ENCODE peak calls at places on chromosomes 1 and 21, in seven cellular contexts. One of them, this sample, is unnamed.

GRCh38 chr21:45370575-45370974 is 34.4 kb upstream of the COL18A1 start:
- DNase-seq in Panc1: no peak
- DNase-seq in GM12878: no peak
- DNase-seq in SK-N-SH: no peak
- DNase-seq in HepG2: no peak
- DNase-seq in H1: no peak
- DNase-seq in HCT116: no peak
- DNase-seq in this sample: no peak

GRCh38 chr1:45035631-45036301 is 23.7 kb downstream of the UROD start:
- DNase-seq in GM12878: no peak
- DNase-seq in Panc1: no peak
- DNase-seq in SK-N-SH: no peak
- DNase-seq in HCT116: no peak
- DNase-seq in HepG2: no peak
- DNase-seq in H1: no peak
- DNase-seq in this sample: peak

GRCh38 chr1:1380860-1381259 is 5.9 kb upstream of the AURKAIP1 start:
- DNase-seq in HCT116: no peak
- DNase-seq in SK-N-SH: no peak
- DNase-seq in H1: no peak
- DNase-seq in HepG2: no peak
- DNase-seq in GM12878: no peak
- DNase-seq in Panc1: no peak
- DNase-seq in this sample: no peak

GRCh38 chr1:159196543-159196942 is 8.1 kb upstream of the ACKR1 start:
- DNase-seq in HCT116: no peak
- DNase-seq in GM12878: no peak
- DNase-seq in HepG2: no peak
- DNase-seq in H1: no peak
- DNase-seq in SK-N-SH: no peak
- DNase-seq in Panc1: no peak
- DNase-seq in this sample: no peak

GRCh38 chr1:38037481-38037939 is 9.1 kb downstream of the POU3F1 start:
- DNase-seq in GM12878: no peak
- DNase-seq in HCT116: no peak
- DNase-seq in Panc1: no peak
- DNase-seq in SK-N-SH: peak
- DNase-seq in H1: no peak
- DNase-seq in HepG2: no peak
- DNase-seq in this sample: peak

GRCh38 chr1:220922951-220923350 is 43.7 kb downstream of the HLX start:
- DNase-seq in H1: no peak
- DNase-seq in SK-N-SH: no peak
- DNase-seq in HCT116: no peak
- DNase-seq in Panc1: no peak
- DNase-seq in HepG2: no peak
- DNase-seq in GM12878: no peak
- DNase-seq in this sample: no peak

GRCh38 chr1:209218113-209218512 is 365.4 kb upstream of the CAMK1G start:
- DNase-seq in Panc1: no peak
- DNase-seq in GM12878: no peak
- DNase-seq in H1: no peak
- DNase-seq in HCT116: no peak
- DNase-seq in HepG2: no peak
- DNase-seq in SK-N-SH: no peak
- DNase-seq in this sample: no peak

GRCh38 chr1:8133190-8133589 is 107.1 kb upstream of the ERRFI1 start:
- DNase-seq in HepG2: no peak
- DNase-seq in Panc1: no peak
- DNase-seq in GM12878: no peak
- DNase-seq in H1: no peak
- DNase-seq in HCT116: no peak
- DNase-seq in SK-N-SH: no peak
- DNase-seq in this sample: no peak

GRCh38 chr1:167054946-167055630 is 35.1 kb downstream of the GPA33 start:
- DNase-seq in GM12878: no peak
- DNase-seq in H1: no peak
- DNase-seq in SK-N-SH: no peak
- DNase-seq in Panc1: no peak
- DNase-seq in HCT116: no peak
- DNase-seq in HepG2: no peak
- DNase-seq in this sample: no peak

GRCh38 chr1:3327936-3328590 is 126.4 kb upstream of the ARHGEF16 start:
- DNase-seq in SK-N-SH: no peak
- DNase-seq in H1: no peak
- DNase-seq in HCT116: no peak
- DNase-seq in Panc1: no peak
- DNase-seq in GM12878: no peak
- DNase-seq in HepG2: peak
- DNase-seq in this sample: no peak

GRCh38 chr1:37474697-37475379 is 458 bp downstream of the ZC3H12A start:
- DNase-seq in Panc1: no peak
- DNase-seq in GM12878: no peak
- DNase-seq in SK-N-SH: no peak
- DNase-seq in HCT116: no peak
- DNase-seq in HepG2: no peak
- DNase-seq in H1: no peak
- DNase-seq in this sample: no peak

GRCh38 chr1:61318319-61319125 is 236.2 kb downstream of the NFIA start:
- DNase-seq in H1: no peak
- DNase-seq in GM12878: peak
- DNase-seq in SK-N-SH: no peak
- DNase-seq in HepG2: no peak
- DNase-seq in HCT116: no peak
- DNase-seq in Panc1: no peak
- DNase-seq in this sample: no peak

GRCh38 chr1:93615201-93616150 is 66.2 kb downstream of the BCAR3 start:
- DNase-seq in GM12878: peak
- DNase-seq in HCT116: no peak
- DNase-seq in SK-N-SH: no peak
- DNase-seq in Panc1: no peak
- DNase-seq in H1: no peak
- DNase-seq in HepG2: peak
- DNase-seq in this sample: peak

GRCh38 chr1:3222042-3222692 is 153.2 kb downstream of the PRDM16 start:
- DNase-seq in Panc1: no peak
- DNase-seq in HCT116: no peak
- DNase-seq in HepG2: peak
- DNase-seq in GM12878: no peak
- DNase-seq in SK-N-SH: no peak
- DNase-seq in H1: no peak
- DNase-seq in this sample: no peak

GRCh38 chr1:201708085-201708512 is 120.9 kb upstream of the IPO9 start:
- DNase-seq in Panc1: no peak
- DNase-seq in SK-N-SH: no peak
- DNase-seq in H1: no peak
- DNase-seq in HepG2: no peak
- DNase-seq in HCT116: no peak
- DNase-seq in GM12878: no peak
- DNase-seq in this sample: no peak

GRCh38 chr1:66767590-66767989 is 15.3 kb downstream of the DYNLT5 start:
- DNase-seq in HepG2: no peak
- DNase-seq in GM12878: no peak
- DNase-seq in H1: no peak
- DNase-seq in SK-N-SH: no peak
- DNase-seq in Panc1: no peak
- DNase-seq in HCT116: no peak
- DNase-seq in this sample: no peak

GRCh38 chr1:66761273-66761672 is 9.0 kb downstream of the DYNLT5 start:
- DNase-seq in HCT116: no peak
- DNase-seq in H1: no peak
- DNase-seq in Panc1: no peak
- DNase-seq in HepG2: no peak
- DNase-seq in SK-N-SH: no peak
- DNase-seq in GM12878: no peak
- DNase-seq in this sample: no peak

GRCh38 chr1:66768935-66769334 is 16.7 kb downstream of the DYNLT5 start:
- DNase-seq in HepG2: no peak
- DNase-seq in SK-N-SH: no peak
- DNase-seq in HCT116: no peak
- DNase-seq in H1: no peak
- DNase-seq in Panc1: no peak
- DNase-seq in GM12878: no peak
- DNase-seq in this sample: no peak

GRCh38 chr1:66760506-66760905 is 8.2 kb downstream of the DYNLT5 start:
- DNase-seq in SK-N-SH: no peak
- DNase-seq in HCT116: no peak
- DNase-seq in GM12878: no peak
- DNase-seq in H1: no peak
- DNase-seq in Panc1: no peak
- DNase-seq in HepG2: no peak
- DNase-seq in this sample: no peak

DNA sequence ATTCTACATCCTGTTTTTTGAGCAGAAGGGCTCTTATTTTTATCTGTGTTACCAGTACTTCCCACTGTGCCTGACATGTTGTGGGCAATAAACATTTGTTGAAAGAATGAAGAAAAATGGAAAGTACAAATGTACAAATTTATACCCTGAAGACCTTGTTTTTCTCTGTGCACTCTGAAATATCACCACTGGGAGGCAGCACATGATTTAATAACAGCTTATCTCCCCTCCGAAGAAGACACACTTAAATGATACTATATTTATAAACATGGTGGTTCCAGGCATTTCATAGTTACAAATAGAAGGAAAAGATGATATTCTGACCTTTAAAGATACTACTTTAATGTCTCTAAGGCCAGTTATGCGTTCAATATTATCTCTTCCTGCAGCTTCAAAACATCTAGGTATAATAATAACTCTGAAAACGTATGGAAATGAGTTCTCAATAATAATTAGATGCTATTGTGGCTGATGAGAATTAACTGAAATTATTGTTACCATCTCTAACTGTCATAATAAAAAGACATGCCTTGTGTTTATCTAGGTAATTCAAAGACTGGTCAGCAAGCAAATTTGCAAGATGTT is 12.8 kb downstream of the DYNLT5 start:
- DNase-seq in GM12878: no peak
- DNase-seq in SK-N-SH: peak
- DNase-seq in HepG2: peak
- DNase-seq in Panc1: peak
- DNase-seq in H1: no peak
- DNase-seq in HCT116: peak
- DNase-seq in this sample: peak
- TF ChIP-seq SIN3A in GM12878: no peak
- TF ChIP-seq SIN3A in SK-N-SH: no peak
- TF ChIP-seq SIN3A in HepG2: no peak
- TF ChIP-seq SIN3A in Panc1: no peak
- TF ChIP-seq SIN3A in H1: no peak
- TF ChIP-seq SIN3A in HCT116: no peak
- TF ChIP-seq SIN3A in this sample: no peak

GRCh38 chr1:40756523-40756922 is 27.1 kb upstream of the KCNQ4 start:
- DNase-seq in HepG2: no peak
- DNase-seq in SK-N-SH: no peak
- DNase-seq in GM12878: no peak
- DNase-seq in H1: no peak
- DNase-seq in HCT116: no peak
- DNase-seq in Panc1: no peak
- DNase-seq in this sample: no peak

GRCh38 chr1:40757084-40757483 is 26.5 kb upstream of the KCNQ4 start:
- DNase-seq in SK-N-SH: no peak
- DNase-seq in HepG2: no peak
- DNase-seq in GM12878: no peak
- DNase-seq in H1: no peak
- DNase-seq in Panc1: no peak
- DNase-seq in HCT116: no peak
- DNase-seq in this sample: no peak

GRCh38 chr1:40760984-40761383 is 22.6 kb upstream of the KCNQ4 start:
- DNase-seq in HepG2: no peak
- DNase-seq in GM12878: no peak
- DNase-seq in SK-N-SH: no peak
- DNase-seq in HCT116: no peak
- DNase-seq in H1: no peak
- DNase-seq in Panc1: no peak
- DNase-seq in this sample: no peak

GRCh38 chr1:40758004-40758403 is 25.6 kb upstream of the KCNQ4 start:
- DNase-seq in H1: no peak
- DNase-seq in Panc1: no peak
- DNase-seq in GM12878: no peak
- DNase-seq in SK-N-SH: no peak
- DNase-seq in HCT116: no peak
- DNase-seq in HepG2: no peak
- DNase-seq in this sample: no peak

GRCh38 chr1:40758578-40759343 is 24.8 kb upstream of the KCNQ4 start:
- DNase-seq in HepG2: peak
- DNase-seq in HCT116: no peak
- DNase-seq in GM12878: no peak
- DNase-seq in SK-N-SH: no peak
- DNase-seq in H1: no peak
- DNase-seq in Panc1: no peak
- DNase-seq in this sample: no peak
- TF ChIP-seq SIN3A in HepG2: no peak
- TF ChIP-seq SIN3A in HCT116: no peak
- TF ChIP-seq SIN3A in GM12878: no peak
- TF ChIP-seq SIN3A in SK-N-SH: no peak
- TF ChIP-seq SIN3A in H1: no peak
- TF ChIP-seq SIN3A in Panc1: no peak
- TF ChIP-seq SIN3A in this sample: no peak

DNA sequence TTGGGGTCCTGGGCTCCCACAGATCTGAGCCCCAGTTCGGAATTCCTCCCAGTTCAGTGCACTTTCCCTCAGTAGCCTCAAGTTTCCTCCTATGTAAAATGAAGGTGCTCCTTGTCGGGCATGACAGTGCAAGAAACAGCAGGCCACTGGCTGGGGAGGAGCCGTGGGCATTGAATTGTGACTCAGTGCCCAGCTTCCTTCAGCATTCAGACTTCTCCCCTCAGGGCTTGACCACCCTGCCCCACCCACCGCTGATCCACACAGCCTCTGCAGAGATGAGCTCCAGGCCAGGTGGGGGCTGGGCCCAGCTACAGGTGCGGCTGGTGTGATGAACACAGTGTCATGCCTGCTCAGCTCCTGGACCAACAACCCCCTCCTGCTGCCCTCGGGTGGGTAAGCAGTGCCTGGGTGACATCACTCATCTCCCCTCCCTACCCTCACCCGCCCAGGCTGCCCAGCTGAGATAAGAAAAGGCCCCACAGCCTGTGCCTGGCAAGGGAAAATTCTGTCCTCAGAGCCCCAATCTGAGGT is 4.9 kb downstream of the MOB3C start:
- DNase-seq in GM12878: no peak
- DNase-seq in SK-N-SH: peak
- DNase-seq in Panc1: no peak
- DNase-seq in HCT116: no peak
- DNase-seq in H1: no peak
- DNase-seq in HepG2: no peak
- DNase-seq in this sample: no peak
- TF ChIP-seq SIN3A in GM12878: no peak
- TF ChIP-seq SIN3A in SK-N-SH: no peak
- TF ChIP-seq SIN3A in Panc1: no peak
- TF ChIP-seq SIN3A in HCT116: no peak
- TF ChIP-seq SIN3A in H1: no peak
- TF ChIP-seq SIN3A in HepG2: no peak
- TF ChIP-seq SIN3A in this sample: no peak

DNA sequence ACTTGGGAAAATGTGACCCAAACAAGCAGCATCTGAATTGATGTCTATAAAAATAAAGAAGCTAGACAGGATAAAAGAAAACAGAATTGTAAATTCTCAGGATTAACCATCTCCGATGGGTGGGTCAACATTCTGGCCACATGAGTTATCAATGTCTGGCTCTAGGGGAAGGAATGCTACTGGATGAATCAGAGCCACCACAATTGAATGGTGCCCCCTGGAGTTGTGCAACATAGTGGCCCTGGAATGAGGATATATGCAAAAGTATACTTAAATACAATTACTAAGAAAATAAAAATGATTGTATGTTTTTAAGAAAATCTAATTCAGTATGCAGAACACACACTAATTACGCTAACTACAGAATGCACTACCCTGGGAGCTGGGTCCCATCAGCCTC is 185.6 kb downstream of the TGFBR3 start:
- DNase-seq in HCT116: no peak
- DNase-seq in GM12878: no peak
- DNase-seq in H1: no peak
- DNase-seq in SK-N-SH: no peak
- DNase-seq in HepG2: no peak
- DNase-seq in Panc1: no peak
- DNase-seq in this sample: no peak
- TF ChIP-seq SIN3A in HCT116: no peak
- TF ChIP-seq SIN3A in GM12878: no peak
- TF ChIP-seq SIN3A in H1: no peak
- TF ChIP-seq SIN3A in SK-N-SH: no peak
- TF ChIP-seq SIN3A in HepG2: no peak
- TF ChIP-seq SIN3A in Panc1: no peak
- TF ChIP-seq SIN3A in this sample: no peak